ENCODE peak calls at places on chromosomes 12 and 14, in four cellular contexts. G, H, X and R are unnamed samples.

GRCh38 chr14:37559386-37559785 is 35.7 kb downstream of the FOXA1 start:
- DNase-seq in G (no peak), H (no peak), X (no peak), R (no peak)

GRCh38 chr12:18718462-18718861 is 19.4 kb downstream of the PLCZ1 start:
- DNase-seq in G (no peak), H (no peak), X (no peak), R (no peak)

GRCh38 chr14:64637735-64638473 is 66.3 kb upstream of the PLEKHG3 start:
- DNase-seq in G (no peak), H (no peak), X (no peak), R (no peak)

GRCh38 chr12:96196781-96197180 is 2.6 kb downstream of the ELK3 start:
- DNase-seq in G (no peak), H (no peak), X (no peak), R (no peak)

GRCh38 chr14:52315355-52315718 is 1.2 kb downstream of the PTGER2 start:
- DNase-seq in G (no peak), H (no peak), X (no peak), R (no peak)

GRCh38 chr12:79681008-79681590 is 9.7 kb downstream of the PAWR start:
- DNase-seq in G (no peak), H (no peak), X (no peak), R (no peak)

GRCh38 chr12:3892631-3893030 is 19.4 kb upstream of the PARP11 start:
- DNase-seq in G (no peak), H (no peak), X (no peak), R (no peak)

GRCh38 chr12:40618621-40619020 is 73.6 kb upstream of the CNTN1 start:
- DNase-seq in G (no peak), H (no peak), X (no peak), R (no peak)

GRCh38 chr14:100428727-100429126 is 105.6 kb downstream of the SLC25A47 start:
- DNase-seq in G (no peak), H (no peak), X (no peak), R (no peak)